ENCODE peak calls at places on chromosomes 4 and X, in ten cellular contexts. C is H9; O is tibial nerve; K is right atrium auricular region; R is lower lobe of right lung; Y is left ventricle myocardium inferior; I is CD8-positive, alpha-beta memory T cell; S is mammary epithelial cell; Q is right cardiac atrium; H is cardiac muscle cell. P is an unnamed sample.

GRCh38 chr4:151809716-151810115 is 48.9 kb upstream of the GATB start:
- DNase-seq in K (no peak), I (no peak), H (no peak), Y (no peak), O (no peak), S (no peak), Q (no peak), C (no peak), R (no peak), P (no peak)

GRCh38 chr4:164396439-164396838 is 357.5 kb upstream of the SMIM31 start:
- DNase-seq in H (no peak), Q (no peak), K (no peak), C (no peak), Y (no peak), S (no peak), I (no peak), R (no peak), O (no peak), P (no peak)

GRCh38 chr4:106793933-106794332 is 242.2 kb downstream of the DKK2 start:
- DNase-seq in I (no peak), Y (no peak), O (no peak), H (no peak), K (no peak), C (no peak), S (no peak), Q (no peak), R (no peak), P (no peak)

GRCh38 chr4:148649669-148650331 is 207.6 kb upstream of the NR3C2 start:
- DNase-seq in K (no peak), R (no peak), S (peak; percentile 26), H (peak; percentile 0), Y (no peak), O (no peak), I (no peak), C (no peak), Q (no peak), P (no peak)

GRCh38 chr4:153224474-153224873 is 20.2 kb downstream of the TRIM2 start:
- DNase-seq in Y (no peak), K (no peak), C (no peak), O (no peak), I (no peak), Q (no peak), S (no peak), R (no peak), H (no peak), P (no peak)

GRCh38 chr4:167233523-167234387 is 539 bp downstream of the SPOCK3 start:
- DNase-seq in C (peak; percentile 37), H (peak; percentile 8), R (no peak), Y (no peak), O (no peak), I (no peak), Q (no peak), S (peak; percentile 10), K (no peak), P (no peak)

GRCh38 chr4:85762204-85762884 is 287.4 kb downstream of the ARHGAP24 start:
- DNase-seq in H (peak; percentile 91), S (no peak), K (no peak), O (no peak), I (no peak), R (no peak), Q (peak; percentile 27), C (no peak), Y (no peak), P (no peak)

GRCh38 chrX:21528076-21528475 is 130.1 kb downstream of the KLHL34 start:
- DNase-seq in R (no peak), Y (no peak), H (no peak), I (no peak), C (no peak), O (no peak), S (no peak), Q (no peak), K (no peak), P (no peak)

GRCh38 chr4:128601992-128602695 is 207.4 kb upstream of the JADE1 start:
- DNase-seq in O (no peak), K (peak; percentile 81), S (no peak), Y (peak; percentile 24), C (no peak), R (no peak), I (no peak), H (peak; percentile 85), Q (peak; percentile 83), P (no peak)

GRCh38 chr4:128604204-128604603 is 205.3 kb upstream of the JADE1 start:
- DNase-seq in I (no peak), K (no peak), Q (no peak), H (no peak), O (no peak), C (no peak), Y (no peak), S (no peak), R (no peak), P (no peak)

GRCh38 chr4:128604840-128605239 is 204.7 kb upstream of the JADE1 start:
- DNase-seq in R (no peak), Q (no peak), Y (no peak), H (peak; percentile 20), O (no peak), K (no peak), I (no peak), S (peak; percentile 83), C (no peak), P (no peak)

GRCh38 chr4:128608006-128608405 is 201.5 kb upstream of the JADE1 start:
- DNase-seq in S (no peak), R (no peak), Y (no peak), K (no peak), H (no peak), C (no peak), O (no peak), Q (no peak), I (no peak), P (no peak)

DNA sequence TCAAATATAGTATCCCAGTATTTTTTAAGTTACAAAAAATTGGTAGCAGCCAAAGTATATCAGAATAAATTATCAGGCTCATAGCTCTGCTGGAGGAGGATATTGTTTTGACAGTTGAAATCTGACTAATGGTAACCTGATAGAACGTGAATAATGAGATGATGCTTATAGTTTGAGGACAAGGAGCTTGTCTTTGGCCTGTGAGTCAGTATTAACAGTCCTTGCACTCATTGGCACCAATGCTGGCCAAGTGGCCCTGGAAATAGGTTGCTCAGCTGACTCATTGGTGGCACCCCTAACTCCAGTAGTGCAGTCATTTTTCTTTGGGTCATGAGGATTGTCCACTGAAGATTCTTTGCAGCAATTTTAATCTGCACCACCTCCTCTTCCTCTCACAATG is 203.3 kb upstream of the JADE1 start:
- DNase-seq in O (no peak), Q (no peak), R (no peak), S (peak; percentile 81), I (no peak), C (no peak), Y (no peak), K (no peak), H (no peak), P (no peak)
- H3K27ac ChIP-seq in O (no peak overlapping the region), Q (no peak overlapping the region), R (no peak overlapping the region), S (no peak overlapping the region), I (no peak overlapping the region), C (no peak overlapping the region), Y (no peak overlapping the region), K (no peak overlapping the region), H (no peak overlapping the region), P (no peak overlapping the region)

GRCh38 chr4:83153312-83153915 is 38.9 kb upstream of the PLAC8 start:
- DNase-seq in I (no peak), S (no peak), H (no peak), C (no peak), Y (no peak), Q (no peak), K (no peak), O (no peak), R (no peak), P (no peak)

GRCh38 chr4:83152771-83153170 is 38.2 kb upstream of the PLAC8 start:
- DNase-seq in O (no peak), S (no peak), I (no peak), Q (no peak), C (no peak), R (no peak), Y (no peak), K (no peak), H (no peak), P (no peak)

GRCh38 chr4:83149885-83150562 is 35.5 kb upstream of the PLAC8 start:
- DNase-seq in I (no peak), O (no peak), C (no peak), Q (no peak), R (no peak), Y (no peak), S (no peak), H (peak; percentile 57), K (no peak), P (no peak)

GRCh38 chr4:83150563-83151330 is 36.2 kb upstream of the PLAC8 start:
- DNase-seq in S (peak; percentile 53), K (no peak), C (no peak), O (no peak), Q (no peak), Y (no peak), I (no peak), R (no peak), H (peak; percentile 63), P (no peak)

GRCh38 chr4:83151645-83152044 is 37.1 kb upstream of the PLAC8 start:
- DNase-seq in S (no peak), Q (no peak), O (no peak), R (no peak), K (no peak), Y (no peak), I (no peak), C (no peak), H (no peak), P (no peak)
- H3K4me1 ChIP-seq in S (peaks cover 7% of the 10 kb centered on the region), Q (no peaks in the 10 kb centered on the region), O (no peaks in the 10 kb centered on the region), R (peaks cover 10% of the 10 kb centered on the region), K (no peaks in the 10 kb centered on the region), Y (no peaks in the 10 kb centered on the region), I (peaks cover 7% of the 10 kb centered on the region), C (no peaks in the 10 kb centered on the region), H (no peaks in the 10 kb centered on the region), P (peaks cover 16% of the 10 kb centered on the region)

GRCh38 chr4:4490816-4491215 is 51.0 kb downstream of the STX18 start:
- DNase-seq in R (no peak), Q (no peak), S (no peak), C (no peak), O (no peak), H (no peak), I (no peak), Y (no peak), K (no peak), P (no peak)

GRCh38 chr4:4486969-4487368 is 54.9 kb downstream of the STX18 start:
- DNase-seq in K (no peak), H (no peak), Q (no peak), O (no peak), Y (no peak), I (no peak), S (no peak), R (no peak), C (no peak), P (no peak)

GRCh38 chr4:4491396-4491893 is 50.4 kb downstream of the STX18 start:
- DNase-seq in K (no peak), C (no peak), H (no peak), Q (no peak), I (no peak), Y (no peak), R (no peak), O (no peak), S (no peak), P (no peak)

GRCh38 chr4:4490041-4490440 is 51.8 kb downstream of the STX18 start:
- DNase-seq in O (no peak), S (no peak), C (no peak), R (no peak), H (peak; percentile 41), Y (no peak), K (no peak), I (no peak), Q (no peak), P (no peak)

GRCh38 chr4:4488405-4489404 is 53.1 kb downstream of the STX18 start:
- DNase-seq in I (peak; percentile 56), K (peak; percentile 69), H (peak; percentile 88), S (peak; percentile 54), Q (peak; percentile 58), R (no peak), O (peak; percentile 74), C (peak; percentile 60), Y (peak; percentile 36), P (peak; percentile 60)
- H3K27ac ChIP-seq in I (no peak overlapping the region), K (no peak overlapping the region), H (no peak overlapping the region), S (no peak overlapping the region), Q (no peak overlapping the region), R (no peak overlapping the region), O (no peak overlapping the region), C (no peak overlapping the region), Y (no peak overlapping the region), P (no peak overlapping the region)

GRCh38 chr4:63906660-63907146 is 502.5 kb downstream of the TECRL start:
- DNase-seq in K (no peak), C (no peak), S (no peak), R (no peak), Y (no peak), Q (no peak), H (no peak), I (no peak), O (no peak), P (no peak)
- H3K4me1 ChIP-seq in K (no peaks in the 10 kb centered on the region), C (peaks cover under 1% of the 10 kb centered on the region), S (no peaks in the 10 kb centered on the region), R (no peaks in the 10 kb centered on the region), Y (no peaks in the 10 kb centered on the region), Q (no peaks in the 10 kb centered on the region), H (no peaks in the 10 kb centered on the region), I (no peaks in the 10 kb centered on the region), O (no peaks in the 10 kb centered on the region), P (no peaks in the 10 kb centered on the region)

P was measured in Panc1.